ENCODE peak calls at places on chromosomes 5 and 9, in ten cellular contexts. I is GM12878, G is IMR-90, P is right lobe of liver, A is Peyer's patch, R is vagina, U is A549, F is stomach, Q is gastrocnemius medialis, Y is ovary. X is an unnamed sample. For H3K9me3, the result is how much of the 10 kb centered on the place peaks cover.

GRCh38 chr5:110288766-110289165 is 437.7 kb downstream of the TMEM232 start:
- DNase-seq in G (no peak), F (no peak), U (no peak), Y (no peak), P (no peak), R (no peak), Q (no peak), A (no peak), I (no peak), X (no peak)

GRCh38 chr5:150993836-150994412 is 26.5 kb upstream of the GPX3 start:
- DNase-seq in U (no peak), Y (no peak), P (no peak), A (no peak), F (no peak), I (no peak), G (no peak), Q (no peak), R (no peak), X (no peak)

GRCh38 chr5:111060169-111060568 is 11.3 kb upstream of the TSLP start:
- DNase-seq in A (no peak), G (no peak), P (no peak), U (no peak), I (no peak), F (no peak), Y (no peak), Q (no peak), R (no peak), X (no peak)

GRCh38 chr9:110742741-110743371 is 74.3 kb downstream of the MUSK start:
- DNase-seq in Y (peak), R (no peak), F (no peak), G (peak), A (no peak), U (no peak), Q (peak), I (no peak), P (no peak), X (no peak)

GRCh38 chr5:35771839-35772238 is 84.9 kb upstream of the IL7R start:
- DNase-seq in G (no peak), Q (no peak), F (no peak), R (no peak), P (no peak), I (no peak), Y (no peak), U (no peak), A (no peak), X (no peak)

GRCh38 chr9:116495725-116496124 is 191.4 kb upstream of the TRIM32 start:
- DNase-seq in A (no peak), P (no peak), F (no peak), Q (no peak), R (no peak), G (no peak), U (no peak), I (no peak), Y (no peak), X (no peak)

GRCh38 chr5:56060276-56061110 is 65.7 kb upstream of the IL6ST start:
- DNase-seq in Q (no peak), A (no peak), R (no peak), U (no peak), G (no peak), Y (no peak), I (no peak), F (no peak), P (no peak), X (no peak)

GRCh38 chr9:120911295-120911843 is 15.2 kb downstream of the TRAF1 start:
- DNase-seq in U (no peak), Y (no peak), G (no peak), A (no peak), Q (no peak), R (no peak), I (no peak), F (no peak), P (no peak), X (no peak)

GRCh38 chr9:20662156-20662555 is 21.9 kb upstream of the FOCAD start:
- DNase-seq in Y (no peak), Q (no peak), A (no peak), I (no peak), R (no peak), F (no peak), U (no peak), G (no peak), P (no peak), X (no peak)

GRCh38 chr5:172004824-172005237 is 1.6 kb downstream of the FBXW11 start:
- DNase-seq in Y (no peak), F (no peak), Q (no peak), U (peak), G (no peak), P (no peak), R (no peak), A (no peak), I (peak), X (no peak)

GRCh38 chr9:19470567-19470966 is 61.8 kb downstream of the ACER2 start:
- DNase-seq in Q (no peak), F (no peak), I (no peak), P (no peak), A (no peak), R (no peak), Y (no peak), G (no peak), U (no peak), X (no peak)

GRCh38 chr9:113928269-113928668 is 52.2 kb downstream of the ZNF618 start:
- DNase-seq in A (no peak), R (no peak), Q (no peak), Y (no peak), G (no peak), P (no peak), I (no peak), U (no peak), F (no peak), X (no peak)

GRCh38 chr9:113922160-113922559 is 46.1 kb downstream of the ZNF618 start:
- DNase-seq in F (no peak), A (no peak), R (no peak), U (no peak), G (no peak), Y (no peak), I (no peak), Q (no peak), P (peak), X (peak)

GRCh38 chr9:113927277-113927676 is 51.2 kb downstream of the ZNF618 start:
- DNase-seq in R (peak), G (no peak), Q (no peak), P (no peak), I (no peak), F (no peak), A (no peak), Y (no peak), U (no peak), X (no peak)

GRCh38 chr9:113929634-113930092 is 53.6 kb downstream of the ZNF618 start:
- DNase-seq in Y (no peak), U (no peak), A (no peak), Q (no peak), G (peak), R (no peak), I (no peak), F (peak), P (no peak), X (no peak)

DNA sequence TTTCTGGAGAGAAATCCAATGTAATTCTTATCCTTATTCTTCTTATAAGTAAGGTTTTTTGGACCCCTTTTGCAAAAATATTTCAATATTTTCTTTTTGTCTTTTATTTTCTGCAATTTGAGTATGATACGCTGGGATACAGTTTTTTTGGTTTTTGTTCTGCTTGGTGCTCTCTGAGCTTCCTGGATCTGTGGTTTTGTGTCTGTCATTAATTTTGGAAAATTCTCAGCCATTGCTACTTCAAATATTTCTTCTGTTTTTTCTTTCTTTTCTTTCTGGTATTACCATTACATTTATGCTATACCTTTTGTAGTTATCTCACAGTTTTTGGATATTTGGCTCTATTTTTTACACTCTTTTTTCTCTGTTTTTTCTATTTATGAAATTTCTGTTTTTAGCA is 50.1 kb downstream of the ZNF618 start:
- DNase-seq in U (no peak), G (no peak), A (no peak), F (no peak), I (no peak), Y (no peak), Q (no peak), R (no peak), P (no peak), X (no peak)
- H3K9me3 ChIP-seq in U (under half), G (under half), A (under half), F (under half), I (under half), Y (under half), Q (under half), R (under half), P (under half), X (under half)

GRCh38 chr9:132082188-132082587 is 2.5 kb upstream of the MED27 start:
- DNase-seq in I (no peak), P (no peak), U (peak), F (no peak), R (no peak), G (no peak), A (no peak), Q (no peak), Y (no peak), X (no peak)

GRCh38 chr9:132090771-132091170 is 11.1 kb upstream of the MED27 start:
- DNase-seq in G (no peak), Y (no peak), Q (no peak), I (no peak), R (no peak), P (no peak), A (no peak), U (no peak), F (no peak), X (no peak)

GRCh38 chr9:132087438-132088030 is 7.9 kb upstream of the MED27 start:
- DNase-seq in Q (no peak), Y (no peak), R (no peak), F (no peak), P (no peak), I (no peak), U (no peak), A (no peak), G (no peak), X (no peak)
- TF ChIP-seq POLR2A in Q (no peak), Y (no peak), R (no peak), F (no peak), P (no peak), I (no peak), U (no peak), A (no peak), G (no peak), X (no peak)

GRCh38 chr9:136089697-136090045 is 5.4 kb downstream of the NACC2 start:
- DNase-seq in F (no peak), U (no peak), A (no peak), I (no peak), Q (no peak), R (no peak), Y (no peak), P (no peak), G (peak), X (no peak)
- TF ChIP-seq CTCF in F (no peak), U (peak), A (peak), I (no peak), Q (no peak), R (no peak), Y (no peak), P (peak), G (peak), X (peak)

DNA sequence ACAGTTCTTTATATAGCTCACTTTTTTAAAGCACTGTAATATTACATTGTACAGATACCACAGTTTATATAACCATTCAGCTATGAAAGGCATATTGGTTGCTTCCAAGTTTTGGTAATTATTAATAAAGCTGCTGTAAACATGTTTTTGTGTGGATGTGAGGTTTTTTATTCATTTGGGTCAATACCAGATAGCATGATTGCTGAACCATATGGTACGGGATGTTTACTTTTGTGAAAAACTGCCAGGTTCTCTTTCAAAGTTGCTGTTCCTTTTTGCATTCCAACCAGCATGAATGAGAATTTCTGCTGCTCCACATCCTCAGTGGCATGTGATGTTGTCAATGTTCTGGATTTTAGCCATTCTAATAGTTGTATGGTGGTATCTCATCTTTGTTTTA is 439.6 kb upstream of the NMUR2 start:
- DNase-seq in Q (no peak), F (no peak), R (no peak), P (no peak), I (no peak), Y (no peak), G (no peak), A (no peak), U (no peak), X (no peak)
- H3K9me3 ChIP-seq in Q (under half), F (under half), R (under half), P (under half), I (under half), Y (under half), G (under half), A (under half), U (under half), X (under half)

DNA sequence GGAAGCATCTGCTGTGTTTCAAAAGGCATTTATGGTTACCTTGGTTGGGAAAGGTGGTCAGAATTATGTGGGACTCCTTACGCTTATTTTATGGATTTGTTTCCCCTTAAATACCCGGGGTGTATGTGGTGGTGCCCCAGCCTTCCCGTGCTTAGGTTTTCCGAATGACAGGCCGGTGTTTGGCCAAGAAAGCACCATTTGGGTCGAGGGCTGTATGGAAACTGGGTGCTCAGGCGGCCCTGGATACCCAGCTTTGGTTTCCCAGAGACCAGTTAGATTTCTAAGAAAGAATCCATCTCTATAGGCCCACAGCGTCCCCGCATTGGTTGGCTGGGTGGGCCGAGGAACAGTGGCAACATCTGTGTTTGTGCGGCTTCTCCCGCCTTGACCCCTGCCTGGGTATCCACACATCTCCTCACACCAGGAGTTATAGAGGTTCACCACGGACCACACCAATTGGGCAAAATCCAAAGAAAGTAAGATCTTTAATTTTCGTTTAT is 868 bp downstream of the ARHGEF28 start:
- DNase-seq in G (no peak), R (no peak), U (no peak), F (no peak), A (no peak), I (no peak), Y (peak), P (no peak), Q (no peak), X (no peak)
- TF ChIP-seq POLR2A in G (no peak), R (no peak), U (no peak), F (no peak), A (no peak), I (no peak), Y (no peak), P (no peak), Q (no peak), X (no peak)

DNA sequence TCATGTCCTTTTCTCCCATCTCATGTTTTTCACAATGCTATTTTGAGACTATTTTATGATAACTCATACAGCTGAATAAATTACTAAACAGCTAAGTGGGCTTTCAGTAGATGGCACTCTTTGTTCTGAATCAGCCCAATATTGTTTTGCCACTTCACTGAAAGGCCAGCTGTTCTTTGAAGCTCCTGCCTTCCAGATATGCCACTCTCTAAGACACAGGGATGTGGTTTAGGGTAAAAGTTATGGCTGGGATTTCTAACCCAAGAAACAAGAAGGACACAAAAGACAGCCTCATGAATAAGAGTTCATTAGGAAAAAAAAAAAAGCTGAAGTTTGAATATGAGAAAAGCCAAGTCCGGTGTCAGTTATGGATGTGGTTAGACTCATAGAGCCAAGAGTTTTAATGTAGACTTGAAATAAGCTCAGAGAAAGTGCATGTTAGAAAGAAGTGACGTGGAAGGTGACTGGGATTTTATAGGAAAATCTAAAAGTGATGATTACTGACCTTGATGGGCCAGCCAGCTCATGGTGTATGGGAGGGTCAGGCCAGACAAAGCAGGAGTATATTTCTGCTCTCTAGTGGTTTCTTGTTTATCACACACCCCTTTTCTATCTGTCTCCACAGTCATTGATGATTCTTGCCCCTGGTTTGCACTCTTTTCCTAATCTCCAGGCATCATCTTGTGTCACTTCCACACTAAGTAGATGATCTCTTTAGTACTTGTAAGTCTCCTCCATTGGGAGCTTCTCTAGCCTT is 488.5 kb downstream of the NR2F1-AS1 start:
- DNase-seq in Y (no peak), R (no peak), Q (no peak), F (no peak), P (no peak), U (peak), I (no peak), A (no peak), G (peak), X (no peak)
- TF ChIP-seq CTCF in Y (peak), R (no peak), Q (no peak), F (no peak), P (no peak), U (peak), I (no peak), A (no peak), G (peak), X (no peak)

GRCh38 chr5:3080366-3080765 is 328.9 kb upstream of the IRX2 start:
- DNase-seq in U (no peak), Y (no peak), I (no peak), A (no peak), P (no peak), R (no peak), F (no peak), Q (no peak), G (no peak), X (no peak)
- H3K9me3 ChIP-seq in U (under half), Y (under half), I (under half), A (under half), P (under half), R (under half), F (under half), Q (under half), G (under half), X (under half)

GRCh38 chr9:37408933-37409710 is 13.4 kb upstream of the GRHPR start:
- DNase-seq in Q (no peak), F (no peak), R (no peak), A (no peak), P (no peak), Y (no peak), G (no peak), I (peak), U (no peak), X (no peak)
- TF ChIP-seq POLR2A in Q (no peak), F (no peak), R (no peak), A (no peak), P (no peak), Y (no peak), G (no peak), I (peak), U (no peak), X (no peak)

X was measured in adrenal gland.